ENCODE peak calls at places on chromosomes 12 and 14, in seven cellular contexts. One of them, this sample, is unnamed.

GRCh38 chr12:71197460-71197859 is 39.7 kb upstream of the TSPAN8 start:
- DNase-seq in OCI-LY7: no peak
- DNase-seq in sigmoid colon: no peak
- DNase-seq in left ventricle myocardium inferior: no peak
- DNase-seq in pancreas: no peak
- DNase-seq in stomach: no peak
- DNase-seq in ovary: no peak
- DNase-seq in this sample: no peak

GRCh38 chr14:85596562-85596961 is 66.6 kb downstream of the FLRT2 start:
- DNase-seq in sigmoid colon: no peak
- DNase-seq in stomach: no peak
- DNase-seq in OCI-LY7: no peak
- DNase-seq in ovary: no peak
- DNase-seq in left ventricle myocardium inferior: no peak
- DNase-seq in pancreas: no peak
- DNase-seq in this sample: no peak

GRCh38 chr12:124326104-124326503 is 31.2 kb downstream of the RFLNA start:
- DNase-seq in stomach: no peak
- DNase-seq in left ventricle myocardium inferior: no peak
- DNase-seq in sigmoid colon: no peak
- DNase-seq in OCI-LY7: no peak
- DNase-seq in ovary: no peak
- DNase-seq in pancreas: no peak
- DNase-seq in this sample: no peak

GRCh38 chr12:92739099-92739498 is 36.3 kb downstream of the PLEKHG7 start:
- DNase-seq in sigmoid colon: no peak
- DNase-seq in stomach: no peak
- DNase-seq in left ventricle myocardium inferior: no peak
- DNase-seq in pancreas: no peak
- DNase-seq in ovary: no peak
- DNase-seq in OCI-LY7: no peak
- DNase-seq in this sample: no peak

GRCh38 chr14:41167040-41167439 is 439.6 kb upstream of the LRFN5 start:
- DNase-seq in ovary: no peak
- DNase-seq in left ventricle myocardium inferior: no peak
- DNase-seq in pancreas: no peak
- DNase-seq in sigmoid colon: no peak
- DNase-seq in OCI-LY7: no peak
- DNase-seq in stomach: no peak
- DNase-seq in this sample: no peak

GRCh38 chr14:68685419-68686211 is 107.3 kb downstream of the ZFP36L1 start:
- DNase-seq in stomach: no peak
- DNase-seq in OCI-LY7: peak; percentile 98
- DNase-seq in pancreas: no peak
- DNase-seq in ovary: no peak
- DNase-seq in sigmoid colon: peak; percentile 63
- DNase-seq in left ventricle myocardium inferior: no peak
- DNase-seq in this sample: no peak

GRCh38 chr14:83300454-83301064 is 1766.9 kb upstream of the SEL1L start:
- DNase-seq in ovary: no peak
- DNase-seq in left ventricle myocardium inferior: no peak
- DNase-seq in sigmoid colon: no peak
- DNase-seq in stomach: no peak
- DNase-seq in pancreas: no peak
- DNase-seq in OCI-LY7: peak; percentile 51
- DNase-seq in this sample: no peak

GRCh38 chr14:62443796-62444195 is 601.5 kb downstream of the KCNH5 start:
- DNase-seq in ovary: no peak
- DNase-seq in OCI-LY7: no peak
- DNase-seq in sigmoid colon: no peak
- DNase-seq in left ventricle myocardium inferior: no peak
- DNase-seq in stomach: no peak
- DNase-seq in pancreas: no peak
- DNase-seq in this sample: no peak

GRCh38 chr12:15494329-15495046 is 172.2 kb downstream of the PTPRO start:
- DNase-seq in ovary: no peak
- DNase-seq in sigmoid colon: no peak
- DNase-seq in stomach: no peak
- DNase-seq in left ventricle myocardium inferior: no peak
- DNase-seq in OCI-LY7: no peak
- DNase-seq in pancreas: no peak
- DNase-seq in this sample: no peak

GRCh38 chr12:77796775-77797174 is 33.9 kb upstream of the NAV3 start:
- DNase-seq in sigmoid colon: no peak
- DNase-seq in pancreas: no peak
- DNase-seq in OCI-LY7: no peak
- DNase-seq in stomach: no peak
- DNase-seq in left ventricle myocardium inferior: no peak
- DNase-seq in ovary: no peak
- DNase-seq in this sample: no peak

GRCh38 chr14:84404246-84404645 is 1125.7 kb upstream of the FLRT2 start:
- DNase-seq in ovary: no peak
- DNase-seq in OCI-LY7: no peak
- DNase-seq in left ventricle myocardium inferior: no peak
- DNase-seq in stomach: no peak
- DNase-seq in pancreas: no peak
- DNase-seq in sigmoid colon: no peak
- DNase-seq in this sample: no peak

GRCh38 chr12:90991952-90992465 is 12.8 kb downstream of the EPYC start:
- DNase-seq in ovary: no peak
- DNase-seq in OCI-LY7: no peak
- DNase-seq in sigmoid colon: no peak
- DNase-seq in left ventricle myocardium inferior: no peak
- DNase-seq in stomach: no peak
- DNase-seq in pancreas: no peak
- DNase-seq in this sample: no peak

GRCh38 chr12:48183876-48184548 is 568 bp downstream of the CCDC184 start:
- DNase-seq in stomach: no peak
- DNase-seq in OCI-LY7: no peak
- DNase-seq in left ventricle myocardium inferior: no peak
- DNase-seq in ovary: peak; percentile 38
- DNase-seq in sigmoid colon: no peak
- DNase-seq in pancreas: peak; percentile 80
- DNase-seq in this sample: no peak

GRCh38 chr12:12985817-12986408 is 14.2 kb downstream of the HEBP1 start:
- DNase-seq in sigmoid colon: no peak
- DNase-seq in ovary: no peak
- DNase-seq in OCI-LY7: no peak
- DNase-seq in stomach: no peak
- DNase-seq in pancreas: no peak
- DNase-seq in left ventricle myocardium inferior: no peak
- DNase-seq in this sample: no peak

GRCh38 chr12:106758349-106758951 is 16.0 kb upstream of the RIC8B start:
- DNase-seq in OCI-LY7: no peak
- DNase-seq in sigmoid colon: no peak
- DNase-seq in stomach: no peak
- DNase-seq in pancreas: no peak
- DNase-seq in ovary: no peak
- DNase-seq in left ventricle myocardium inferior: no peak
- DNase-seq in this sample: no peak

GRCh38 chr12:111311011-111311410 is 57.9 kb downstream of the PHETA1 start:
- DNase-seq in left ventricle myocardium inferior: no peak
- DNase-seq in ovary: no peak
- DNase-seq in stomach: no peak
- DNase-seq in sigmoid colon: no peak
- DNase-seq in pancreas: no peak
- DNase-seq in OCI-LY7: no peak
- DNase-seq in this sample: no peak

GRCh38 chr14:75247286-75247922 is 31.2 kb upstream of the FOS start:
- DNase-seq in ovary: no peak
- DNase-seq in pancreas: no peak
- DNase-seq in sigmoid colon: no peak
- DNase-seq in stomach: no peak
- DNase-seq in left ventricle myocardium inferior: no peak
- DNase-seq in OCI-LY7: peak; percentile 79
- DNase-seq in this sample: no peak

GRCh38 chr14:31232081-31232480 is 24.5 kb upstream of the HECTD1 start:
- DNase-seq in ovary: no peak
- DNase-seq in pancreas: no peak
- DNase-seq in OCI-LY7: no peak
- DNase-seq in stomach: peak; percentile 56
- DNase-seq in sigmoid colon: no peak
- DNase-seq in left ventricle myocardium inferior: no peak
- DNase-seq in this sample: no peak

GRCh38 chr14:101483829-101484228 is 77.5 kb upstream of the DIO3 start:
- DNase-seq in ovary: no peak
- DNase-seq in pancreas: no peak
- DNase-seq in stomach: no peak
- DNase-seq in OCI-LY7: no peak
- DNase-seq in sigmoid colon: no peak
- DNase-seq in left ventricle myocardium inferior: no peak
- DNase-seq in this sample: no peak
- TF ChIP-seq CTCF in ovary: no peak
- TF ChIP-seq CTCF in pancreas: no peak
- TF ChIP-seq CTCF in stomach: no peak
- TF ChIP-seq CTCF in OCI-LY7: no peak
- TF ChIP-seq CTCF in sigmoid colon: no peak
- TF ChIP-seq CTCF in left ventricle myocardium inferior: no peak
- TF ChIP-seq CTCF in this sample: no peak

GRCh38 chr14:36302823-36303222 is 17.6 kb downstream of the MBIP start:
- DNase-seq in sigmoid colon: no peak
- DNase-seq in pancreas: no peak
- DNase-seq in ovary: no peak
- DNase-seq in OCI-LY7: no peak
- DNase-seq in stomach: no peak
- DNase-seq in left ventricle myocardium inferior: no peak
- DNase-seq in this sample: no peak
- H3K36me3 ChIP-seq in sigmoid colon: peaks cover 94% of the 10 kb centered on the region
- H3K36me3 ChIP-seq in pancreas: no peaks in the 10 kb centered on the region
- H3K36me3 ChIP-seq in ovary: no peaks in the 10 kb centered on the region
- H3K36me3 ChIP-seq in OCI-LY7: peaks cover 76% of the 10 kb centered on the region
- H3K36me3 ChIP-seq in stomach: peaks cover 88% of the 10 kb centered on the region
- H3K36me3 ChIP-seq in left ventricle myocardium inferior: peaks cover 96% of the 10 kb centered on the region
- H3K36me3 ChIP-seq in this sample: no peaks in the 10 kb centered on the region

GRCh38 chr14:32841698-32842097 is 97.0 kb upstream of the NPAS3 start:
- DNase-seq in stomach: no peak
- DNase-seq in OCI-LY7: no peak
- DNase-seq in left ventricle myocardium inferior: no peak
- DNase-seq in ovary: no peak
- DNase-seq in sigmoid colon: no peak
- DNase-seq in pancreas: no peak
- DNase-seq in this sample: no peak
- TF ChIP-seq CTCF in stomach: no peak
- TF ChIP-seq CTCF in OCI-LY7: no peak
- TF ChIP-seq CTCF in left ventricle myocardium inferior: no peak
- TF ChIP-seq CTCF in ovary: no peak
- TF ChIP-seq CTCF in sigmoid colon: no peak
- TF ChIP-seq CTCF in pancreas: no peak
- TF ChIP-seq CTCF in this sample: no peak

GRCh38 chr12:46214668-46215429 is 54.0 kb downstream of the SLC38A1 start:
- DNase-seq in pancreas: no peak
- DNase-seq in left ventricle myocardium inferior: no peak
- DNase-seq in stomach: peak; percentile 45
- DNase-seq in sigmoid colon: no peak
- DNase-seq in OCI-LY7: peak; percentile 40
- DNase-seq in ovary: no peak
- DNase-seq in this sample: no peak
- H3K36me3 ChIP-seq in pancreas: no peaks in the 10 kb centered on the region
- H3K36me3 ChIP-seq in left ventricle myocardium inferior: no peaks in the 10 kb centered on the region
- H3K36me3 ChIP-seq in stomach: no peaks in the 10 kb centered on the region
- H3K36me3 ChIP-seq in sigmoid colon: peaks cover 3% of the 10 kb centered on the region
- H3K36me3 ChIP-seq in OCI-LY7: peaks cover 96% of the 10 kb centered on the region
- H3K36me3 ChIP-seq in ovary: no peaks in the 10 kb centered on the region
- H3K36me3 ChIP-seq in this sample: no peaks in the 10 kb centered on the region

This sample was measured in prostate gland.